ENCODE peak calls at places on chromosomes 7 and 10, in four cellular contexts. One of them, this sample, is unnamed.

GRCh38 chr7:15764010-15764409 is 77.5 kb upstream of the MEOX2 start:
- DNase-seq in omental fat pad: no peak
- DNase-seq in AG08396: no peak
- DNase-seq in amygdala: no peak
- DNase-seq in this sample: no peak

GRCh38 chr10:57694956-57695605 is 572.6 kb downstream of the IPMK start:
- DNase-seq in omental fat pad: no peak
- DNase-seq in amygdala: no peak
- DNase-seq in AG08396: no peak
- DNase-seq in this sample: no peak

GRCh38 chr10:125144693-125145623 is 15.4 kb downstream of the CTBP2 start:
- DNase-seq in amygdala: peak
- DNase-seq in AG08396: peak
- DNase-seq in omental fat pad: no peak
- DNase-seq in this sample: no peak

GRCh38 chr7:50826371-50827172 is 43.9 kb upstream of the GRB10 start:
- DNase-seq in AG08396: peak
- DNase-seq in omental fat pad: no peak
- DNase-seq in amygdala: no peak
- DNase-seq in this sample: peak

GRCh38 chr10:19488592-19489280 is 327.5 kb upstream of the PLXDC2 start:
- DNase-seq in amygdala: peak
- DNase-seq in AG08396: no peak
- DNase-seq in omental fat pad: no peak
- DNase-seq in this sample: no peak

GRCh38 chr7:30252885-30253795 is 31.3 kb upstream of the ZNRF2 start:
- DNase-seq in omental fat pad: no peak
- DNase-seq in AG08396: no peak
- DNase-seq in amygdala: peak
- DNase-seq in this sample: no peak

GRCh38 chr10:98376485-98376884 is 38.5 kb downstream of the PYROXD2 start:
- DNase-seq in AG08396: no peak
- DNase-seq in omental fat pad: peak
- DNase-seq in amygdala: no peak
- DNase-seq in this sample: peak

GRCh38 chr7:28744951-28745350 is 213.2 kb downstream of the TRIL start:
- DNase-seq in AG08396: no peak
- DNase-seq in omental fat pad: no peak
- DNase-seq in amygdala: no peak
- DNase-seq in this sample: no peak

GRCh38 chr7:111987115-111987826 is 218.9 kb downstream of the DOCK4 start:
- DNase-seq in amygdala: no peak
- DNase-seq in AG08396: no peak
- DNase-seq in omental fat pad: no peak
- DNase-seq in this sample: no peak

GRCh38 chr7:139861794-139862193 is 32.7 kb downstream of the TBXAS1 start:
- DNase-seq in amygdala: no peak
- DNase-seq in omental fat pad: no peak
- DNase-seq in AG08396: no peak
- DNase-seq in this sample: no peak

GRCh38 chr10:94992811-94993210 is 54.4 kb downstream of the CYP2C9 start:
- DNase-seq in omental fat pad: no peak
- DNase-seq in AG08396: no peak
- DNase-seq in amygdala: no peak
- DNase-seq in this sample: no peak

GRCh38 chr7:127588019-127588696 is at the start of gene ARF5:
- DNase-seq in omental fat pad: peak
- DNase-seq in amygdala: peak
- DNase-seq in AG08396: peak
- DNase-seq in this sample: no peak

GRCh38 chr10:101851411-101852116 is 8.0 kb upstream of the KCNIP2 start:
- DNase-seq in omental fat pad: no peak
- DNase-seq in AG08396: no peak
- DNase-seq in amygdala: no peak
- DNase-seq in this sample: no peak

GRCh38 chr10:58400609-58401008 is 15.4 kb downstream of the TFAM start:
- DNase-seq in AG08396: no peak
- DNase-seq in omental fat pad: no peak
- DNase-seq in amygdala: no peak
- DNase-seq in this sample: no peak